ENCODE peak calls at places on chromosomes 2 and 18, in eight cellular contexts. Z is body of pancreas, S is HepG2, X is ovary, V is HCT116, Y is IMR-90, L is PC-3, D is GM12878. J is an unnamed sample.
A peak's percentile ranks its signal among the peaks of the same experiment; 100 is the strongest.

GRCh38 chr18:22197668-22198067 is 28.3 kb downstream of the GATA6 start:
- DNase-seq in Z (no peak), S (no peak), X (no peak), V (no peak), Y (no peak), L (no peak), D (no peak), J (no peak)

GRCh38 chr2:233265899-233266431 is 14.5 kb downstream of the ATG16L1 start:
- DNase-seq in Z (no peak), S (no peak), X (no peak), V (no peak), Y (no peak), L (no peak), D (no peak), J (no peak)

GRCh38 chr2:203437516-203437915 is 97.6 kb downstream of the RAPH1 start:
- DNase-seq in Z (no peak), S (no peak), X (no peak), V (no peak), Y (no peak), L (no peak), D (no peak), J (no peak)

GRCh38 chr2:159497256-159497655 is 119.1 kb downstream of the BAZ2B start:
- DNase-seq in Z (no peak), S (peak; percentile 41), X (no peak), V (peak; percentile 82), Y (peak; percentile 95), L (peak; percentile 90), D (no peak), J (no peak)

GRCh38 chr2:68807821-68808266 is 63.4 kb downstream of the BMP10 start:
- DNase-seq in Z (no peak), S (no peak), X (no peak), V (no peak), Y (peak; percentile 12), L (peak; percentile 38), D (no peak), J (no peak)

GRCh38 chr18:35267809-35268208 is 22.2 kb downstream of the ZSCAN30 start:
- DNase-seq in Z (peak; percentile 47), S (no peak), X (peak; percentile 51), V (no peak), Y (no peak), L (no peak), D (no peak), J (peak; percentile 6)

GRCh38 chr2:112839407-112840067 is 3.0 kb upstream of the IL1B start:
- DNase-seq in Z (no peak), S (no peak), X (no peak), V (no peak), Y (no peak), L (peak; percentile 47), D (no peak), J (no peak)

GRCh38 chr18:48730010-48730409 is 191.2 kb downstream of the CTIF start:
- DNase-seq in Z (no peak), S (no peak), X (no peak), V (no peak), Y (no peak), L (no peak), D (no peak), J (no peak)

GRCh38 chr18:48159816-48160215 is 229.4 kb upstream of the SMAD2 start:
- DNase-seq in Z (no peak), S (no peak), X (no peak), V (no peak), Y (no peak), L (no peak), D (no peak), J (no peak)

GRCh38 chr2:169840747-169841142 is 13.5 kb downstream of the UBR3 start:
- DNase-seq in Z (no peak), S (no peak), X (no peak), V (no peak), Y (no peak), L (no peak), D (no peak), J (no peak)

GRCh38 chr2:205534997-205535396 is 147.3 kb upstream of the NRP2 start:
- DNase-seq in Z (no peak), S (no peak), X (no peak), V (no peak), Y (no peak), L (no peak), D (no peak), J (no peak)

GRCh38 chr2:37917281-37918228 is 7.5 kb upstream of the RMDN2 start:
- DNase-seq in Z (no peak), S (no peak), X (no peak), V (no peak), Y (no peak), L (no peak), D (no peak), J (no peak)

GRCh38 chr2:237529452-237530402 is 36.6 kb upstream of the PRLH start:
- DNase-seq in Z (no peak), S (no peak), X (no peak), V (no peak), Y (no peak), L (no peak), D (peak; percentile 73), J (no peak)

GRCh38 chr2:221570321-221571107 is 1.6 kb downstream of the EPHA4 start:
- DNase-seq in Z (no peak), S (no peak), X (peak; percentile 24), V (no peak), Y (peak; percentile 31), L (peak; percentile 39), D (no peak), J (peak; percentile 24)

GRCh38 chr2:221569342-221570278 is 2.5 kb downstream of the EPHA4 start:
- DNase-seq in Z (no peak), S (no peak), X (no peak), V (no peak), Y (no peak), L (no peak), D (no peak), J (no peak)

GRCh38 chr2:221567231-221567760 is 4.8 kb downstream of the EPHA4 start:
- DNase-seq in Z (no peak), S (no peak), X (no peak), V (no peak), Y (no peak), L (no peak), D (no peak), J (no peak)

GRCh38 chr2:221568299-221568698 is 3.8 kb downstream of the EPHA4 start:
- DNase-seq in Z (no peak), S (no peak), X (no peak), V (no peak), Y (no peak), L (no peak), D (no peak), J (no peak)

DNA sequence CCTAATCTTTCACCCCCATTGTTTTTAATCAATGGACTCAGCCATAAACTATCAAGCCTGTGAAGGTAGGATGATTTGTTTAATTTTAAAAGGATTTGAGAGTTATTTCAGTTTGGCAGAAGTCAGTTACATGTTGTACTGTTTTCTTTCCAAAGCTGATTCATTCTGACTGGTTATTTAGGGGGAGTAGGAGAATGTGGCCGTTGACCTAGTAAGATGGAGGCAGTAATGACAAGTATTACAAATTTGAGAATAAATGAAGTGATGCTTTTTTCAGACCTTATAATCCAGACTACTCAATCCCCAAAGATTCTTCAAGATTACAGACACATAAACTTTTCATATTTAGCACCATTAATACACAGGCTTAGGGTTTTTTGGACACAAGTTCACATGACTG is 4.3 kb downstream of the EPHA4 start:
- DNase-seq in Z (no peak), S (no peak), X (no peak), V (no peak), Y (peak; percentile 38), L (peak; percentile 9), D (no peak), J (no peak)
- H3K27me3 ChIP-seq in Z (peaks cover 34% of the 10 kb centered on the region), S (peaks cover 4% of the 10 kb centered on the region), X (no peaks in the 10 kb centered on the region), V (no peaks in the 10 kb centered on the region), Y (no peaks in the 10 kb centered on the region), L (peaks cover 10% of the 10 kb centered on the region), D (peaks cover 19% of the 10 kb centered on the region), J (no peaks in the 10 kb centered on the region)

GRCh38 chr18:77127769-77128671 is 4.6 kb downstream of the MBP start:
- DNase-seq in Z (peak; percentile 58), S (no peak), X (no peak), V (no peak), Y (peak; percentile 89), L (peak; percentile 98), D (peak; percentile 95), J (peak; percentile 21)
- H3K4me1 ChIP-seq in Z (peaks cover 57% of the 10 kb centered on the region), S (peaks cover 29% of the 10 kb centered on the region), X (peaks cover 2% of the 10 kb centered on the region), V (peaks cover 57% of the 10 kb centered on the region), Y (peaks cover 20% of the 10 kb centered on the region), L (peaks cover 65% of the 10 kb centered on the region), D (peaks cover 37% of the 10 kb centered on the region), J (peaks cover 72% of the 10 kb centered on the region)

DNA sequence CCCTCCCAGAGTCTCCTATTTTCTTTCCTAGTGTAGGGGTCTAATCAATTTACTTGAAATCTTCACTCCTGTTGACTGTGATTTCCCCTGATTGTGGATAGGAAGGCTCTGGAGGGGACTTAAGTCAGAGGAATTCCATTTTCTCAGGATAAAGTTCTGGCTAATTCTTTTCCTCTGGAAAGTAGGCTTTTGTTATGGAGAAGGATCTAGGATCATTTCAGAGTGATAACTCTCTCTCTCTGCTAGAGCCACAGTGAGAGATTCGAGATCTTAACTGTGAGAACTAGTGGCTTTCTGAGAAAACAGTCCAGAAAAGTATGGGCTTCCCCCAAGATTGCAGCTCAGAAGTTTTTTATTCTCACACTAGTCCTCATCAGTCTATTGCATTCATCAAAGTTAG is 163.9 kb upstream of the TFPI start:
- DNase-seq in Z (no peak), S (no peak), X (no peak), V (no peak), Y (no peak), L (no peak), D (no peak), J (no peak)
- H3K27me3 ChIP-seq in Z (no peaks in the 10 kb centered on the region), S (no peaks in the 10 kb centered on the region), X (no peaks in the 10 kb centered on the region), V (no peaks in the 10 kb centered on the region), Y (no peaks in the 10 kb centered on the region), L (no peaks in the 10 kb centered on the region), D (no peaks in the 10 kb centered on the region), J (no peaks in the 10 kb centered on the region)

GRCh38 chr2:16053437-16054257 is 113.3 kb downstream of the MYCN start:
- DNase-seq in Z (no peak), S (no peak), X (no peak), V (no peak), Y (no peak), L (no peak), D (no peak), J (no peak)

GRCh38 chr2:16050261-16051045 is 110.1 kb downstream of the MYCN start:
- DNase-seq in Z (no peak), S (no peak), X (no peak), V (no peak), Y (no peak), L (no peak), D (no peak), J (no peak)

GRCh38 chr2:16051841-16052564 is 111.7 kb downstream of the MYCN start:
- DNase-seq in Z (no peak), S (no peak), X (no peak), V (no peak), Y (no peak), L (no peak), D (no peak), J (no peak)

GRCh38 chr2:16049406-16049805 is 109.1 kb downstream of the MYCN start:
- DNase-seq in Z (no peak), S (no peak), X (no peak), V (no peak), Y (no peak), L (no peak), D (no peak), J (no peak)

DNA sequence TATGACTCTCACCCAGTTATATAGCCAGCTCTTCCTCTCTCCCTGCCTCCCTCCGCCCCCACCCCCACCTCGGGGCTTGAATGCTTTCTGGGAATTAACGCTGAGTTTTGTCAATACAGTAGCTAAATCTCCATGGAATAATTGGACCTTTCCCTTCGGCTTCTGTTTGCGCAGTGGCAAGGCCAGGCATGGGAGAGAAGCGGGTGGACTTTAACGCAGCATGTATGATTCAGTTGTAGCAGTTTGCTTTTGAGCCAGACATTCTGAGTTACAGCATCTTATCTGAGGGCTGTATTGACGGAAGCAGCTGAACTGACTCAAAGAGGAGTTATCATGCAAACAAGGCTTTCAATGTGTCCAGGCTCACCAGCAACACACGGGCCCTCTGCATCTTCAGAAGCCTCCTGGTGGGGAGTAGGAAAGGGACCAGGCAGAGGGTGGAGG is 110.7 kb downstream of the MYCN start:
- DNase-seq in Z (no peak), S (peak; percentile 80), X (no peak), V (no peak), Y (no peak), L (no peak), D (no peak), J (no peak)
- H3K4me1 ChIP-seq in Z (no peaks in the 10 kb centered on the region), S (peaks cover 31% of the 10 kb centered on the region), X (no peaks in the 10 kb centered on the region), V (no peaks in the 10 kb centered on the region), Y (no peaks in the 10 kb centered on the region), L (no peaks in the 10 kb centered on the region), D (peaks cover 8% of the 10 kb centered on the region), J (no peaks in the 10 kb centered on the region)